ENCODE peak calls at places on chromosomes 16 and 17, in four cellular contexts. One of them, this sample, is unnamed. For H3K4me1, the result is how much of the 10 kb centered on the place peaks cover.

GRCh38 chr16:21104124-21104860 is 46.4 kb downstream of the DNAH3 start:
- DNase-seq in thoracic aorta: no peak
- DNase-seq in uterus: no peak
- DNase-seq in A549: no peak
- DNase-seq in this sample: no peak

GRCh38 chr16:1330260-1330914 is 3.1 kb upstream of the BAIAP3 start:
- DNase-seq in uterus: no peak
- DNase-seq in thoracic aorta: no peak
- DNase-seq in A549: no peak
- DNase-seq in this sample: no peak

GRCh38 chr17:2075336-2076056 is 20.6 kb downstream of the HIC1 start:
- DNase-seq in uterus: peak
- DNase-seq in A549: no peak
- DNase-seq in thoracic aorta: no peak
- DNase-seq in this sample: no peak

GRCh38 chr16:19717781-19718623 is at the start of the genes IQCK and KNOP1:
- DNase-seq in thoracic aorta: peak
- DNase-seq in A549: peak
- DNase-seq in uterus: peak
- DNase-seq in this sample: peak

GRCh38 chr16:88005148-88005547 is 53.9 kb downstream of the BANP start:
- DNase-seq in thoracic aorta: no peak
- DNase-seq in uterus: no peak
- DNase-seq in A549: no peak
- DNase-seq in this sample: no peak

GRCh38 chr17:81049372-81049911 is 14.5 kb downstream of the BAIAP2 start:
- DNase-seq in thoracic aorta: no peak
- DNase-seq in A549: no peak
- DNase-seq in uterus: no peak
- DNase-seq in this sample: no peak

GRCh38 chr17:76593964-76594363 is 8.3 kb upstream of the ST6GALNAC2 start:
- DNase-seq in A549: no peak
- DNase-seq in uterus: no peak
- DNase-seq in thoracic aorta: no peak
- DNase-seq in this sample: no peak

GRCh38 chr16:55411231-55411630 is 67.8 kb upstream of the MMP2 start:
- DNase-seq in A549: no peak
- DNase-seq in thoracic aorta: no peak
- DNase-seq in uterus: no peak
- DNase-seq in this sample: no peak

GRCh38 chr17:41071606-41072375 is 6.1 kb upstream of the KRTAP2-4 start:
- DNase-seq in A549: no peak
- DNase-seq in uterus: no peak
- DNase-seq in thoracic aorta: no peak
- DNase-seq in this sample: no peak

GRCh38 chr16:53056528-53056881 is 1.7 kb downstream of the CHD9 start:
- DNase-seq in uterus: no peak
- DNase-seq in thoracic aorta: no peak
- DNase-seq in A549: no peak
- DNase-seq in this sample: no peak

GRCh38 chr17:66667491-66668030 is 167.4 kb upstream of the CACNG5 start:
- DNase-seq in thoracic aorta: no peak
- DNase-seq in A549: no peak
- DNase-seq in uterus: no peak
- DNase-seq in this sample: no peak

GRCh38 chr16:67528870-67529638 is 425 bp downstream of the RIPOR1 start:
- DNase-seq in thoracic aorta: no peak
- DNase-seq in uterus: peak
- DNase-seq in A549: peak
- DNase-seq in this sample: peak

DNA sequence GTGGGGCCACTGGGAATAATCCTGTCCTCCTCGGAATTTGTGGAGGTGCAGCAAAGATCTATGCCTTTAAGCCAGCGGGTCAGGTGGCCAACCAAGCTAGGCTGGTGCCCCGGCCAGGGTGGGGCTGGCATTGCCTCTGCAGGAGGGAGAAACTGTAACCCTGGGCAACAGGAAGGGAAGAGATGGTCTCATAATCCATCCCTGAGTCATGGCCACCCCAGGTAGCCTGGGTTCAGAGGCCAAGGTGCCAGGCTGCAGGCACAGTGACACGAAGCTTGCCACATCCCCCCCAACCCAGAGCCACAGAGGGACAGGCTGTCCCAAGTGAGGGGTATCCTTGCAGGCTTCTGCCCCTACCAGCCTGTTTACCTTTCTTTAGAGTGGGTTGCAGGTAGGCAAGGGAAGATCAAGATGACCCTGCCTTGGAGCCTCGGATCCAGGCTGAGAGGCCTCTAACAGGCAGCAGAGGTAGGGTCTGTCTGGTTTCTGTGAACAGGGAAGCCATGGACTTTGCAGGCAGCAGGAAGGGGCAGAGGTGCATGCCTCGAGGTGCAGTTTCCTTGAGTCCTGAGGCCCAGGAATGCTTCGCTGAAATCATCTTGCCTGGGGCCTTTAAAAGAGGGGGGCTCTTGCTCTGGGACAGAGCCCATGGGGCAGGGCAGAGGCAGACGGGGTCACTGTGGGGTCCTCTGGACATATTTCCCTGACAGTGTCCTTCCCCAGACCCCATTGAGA is 4.0 kb downstream of the LASP1 start:
- DNase-seq in uterus: no peak
- DNase-seq in thoracic aorta: no peak
- DNase-seq in A549: peak
- DNase-seq in this sample: peak
- H3K4me1 ChIP-seq in uterus: under half
- H3K4me1 ChIP-seq in thoracic aorta: half or more
- H3K4me1 ChIP-seq in A549: half or more
- H3K4me1 ChIP-seq in this sample: half or more

GRCh38 chr17:45719335-45720071 is 64.6 kb upstream of the CRHR1 start:
- DNase-seq in uterus: no peak
- DNase-seq in A549: peak
- DNase-seq in thoracic aorta: no peak
- DNase-seq in this sample: no peak

GRCh38 chr17:45718791-45719190 is 65.3 kb upstream of the CRHR1 start:
- DNase-seq in A549: no peak
- DNase-seq in uterus: no peak
- DNase-seq in thoracic aorta: no peak
- DNase-seq in this sample: no peak

GRCh38 chr17:45720386-45720785 is 63.7 kb upstream of the CRHR1 start:
- DNase-seq in A549: no peak
- DNase-seq in thoracic aorta: no peak
- DNase-seq in uterus: no peak
- DNase-seq in this sample: no peak

GRCh38 chr17:45722161-45722560 is 62.0 kb upstream of the CRHR1 start:
- DNase-seq in uterus: no peak
- DNase-seq in A549: peak
- DNase-seq in thoracic aorta: no peak
- DNase-seq in this sample: no peak
- TF ChIP-seq CTCF in uterus: no peak
- TF ChIP-seq CTCF in A549: peak
- TF ChIP-seq CTCF in thoracic aorta: no peak
- TF ChIP-seq CTCF in this sample: no peak

GRCh38 chr17:49361129-49361901 is 735 bp downstream of the ZNF652 start:
- DNase-seq in A549: peak
- DNase-seq in uterus: peak
- DNase-seq in thoracic aorta: no peak
- DNase-seq in this sample: peak
- H3K4me1 ChIP-seq in A549: under half
- H3K4me1 ChIP-seq in uterus: under half
- H3K4me1 ChIP-seq in thoracic aorta: under half
- H3K4me1 ChIP-seq in this sample: under half

GRCh38 chr16:85357323-85357722 is 245.1 kb upstream of the CIBAR2 start:
- DNase-seq in A549: no peak
- DNase-seq in uterus: no peak
- DNase-seq in thoracic aorta: no peak
- DNase-seq in this sample: no peak
- TF ChIP-seq CTCF in A549: no peak
- TF ChIP-seq CTCF in uterus: no peak
- TF ChIP-seq CTCF in thoracic aorta: no peak
- TF ChIP-seq CTCF in this sample: no peak

DNA sequence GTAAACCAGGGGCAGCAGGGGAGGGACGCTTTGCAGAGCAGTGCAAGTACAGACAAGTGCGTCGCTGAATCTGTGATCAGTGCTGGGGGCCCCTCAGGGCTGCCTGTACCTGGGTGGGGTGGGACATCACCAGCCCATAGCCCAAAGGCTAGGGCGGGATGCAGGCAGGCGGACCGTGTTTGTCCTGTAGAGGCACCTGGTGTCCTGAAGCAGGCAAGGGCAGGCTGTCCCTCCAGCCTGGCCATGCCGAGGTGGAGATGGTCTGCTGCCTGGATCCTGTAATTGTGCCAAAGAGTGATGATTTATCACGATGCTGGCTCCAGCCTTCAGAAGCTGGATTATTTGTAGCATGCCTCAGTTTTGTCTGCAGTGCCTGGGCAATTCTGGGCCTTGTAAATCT is 137.9 kb upstream of the GSE1 start:
- DNase-seq in uterus: no peak
- DNase-seq in A549: no peak
- DNase-seq in thoracic aorta: no peak
- DNase-seq in this sample: no peak
- H3K4me1 ChIP-seq in uterus: under half
- H3K4me1 ChIP-seq in A549: under half
- H3K4me1 ChIP-seq in thoracic aorta: under half
- H3K4me1 ChIP-seq in this sample: under half

GRCh38 chr17:65058151-65058550 is 1.6 kb upstream of the GNA13 start:
- DNase-seq in uterus: no peak
- DNase-seq in A549: no peak
- DNase-seq in thoracic aorta: no peak
- DNase-seq in this sample: no peak

GRCh38 chr17:65055280-65055707 is 1.2 kb downstream of the GNA13 start:
- DNase-seq in thoracic aorta: no peak
- DNase-seq in A549: no peak
- DNase-seq in uterus: no peak
- DNase-seq in this sample: peak

GRCh38 chr17:65054602-65055001 is 1.9 kb downstream of the GNA13 start:
- DNase-seq in A549: no peak
- DNase-seq in thoracic aorta: no peak
- DNase-seq in uterus: no peak
- DNase-seq in this sample: no peak

GRCh38 chr17:65057520-65058075 is 1.1 kb upstream of the GNA13 start:
- DNase-seq in A549: no peak
- DNase-seq in thoracic aorta: no peak
- DNase-seq in uterus: peak
- DNase-seq in this sample: no peak

DNA sequence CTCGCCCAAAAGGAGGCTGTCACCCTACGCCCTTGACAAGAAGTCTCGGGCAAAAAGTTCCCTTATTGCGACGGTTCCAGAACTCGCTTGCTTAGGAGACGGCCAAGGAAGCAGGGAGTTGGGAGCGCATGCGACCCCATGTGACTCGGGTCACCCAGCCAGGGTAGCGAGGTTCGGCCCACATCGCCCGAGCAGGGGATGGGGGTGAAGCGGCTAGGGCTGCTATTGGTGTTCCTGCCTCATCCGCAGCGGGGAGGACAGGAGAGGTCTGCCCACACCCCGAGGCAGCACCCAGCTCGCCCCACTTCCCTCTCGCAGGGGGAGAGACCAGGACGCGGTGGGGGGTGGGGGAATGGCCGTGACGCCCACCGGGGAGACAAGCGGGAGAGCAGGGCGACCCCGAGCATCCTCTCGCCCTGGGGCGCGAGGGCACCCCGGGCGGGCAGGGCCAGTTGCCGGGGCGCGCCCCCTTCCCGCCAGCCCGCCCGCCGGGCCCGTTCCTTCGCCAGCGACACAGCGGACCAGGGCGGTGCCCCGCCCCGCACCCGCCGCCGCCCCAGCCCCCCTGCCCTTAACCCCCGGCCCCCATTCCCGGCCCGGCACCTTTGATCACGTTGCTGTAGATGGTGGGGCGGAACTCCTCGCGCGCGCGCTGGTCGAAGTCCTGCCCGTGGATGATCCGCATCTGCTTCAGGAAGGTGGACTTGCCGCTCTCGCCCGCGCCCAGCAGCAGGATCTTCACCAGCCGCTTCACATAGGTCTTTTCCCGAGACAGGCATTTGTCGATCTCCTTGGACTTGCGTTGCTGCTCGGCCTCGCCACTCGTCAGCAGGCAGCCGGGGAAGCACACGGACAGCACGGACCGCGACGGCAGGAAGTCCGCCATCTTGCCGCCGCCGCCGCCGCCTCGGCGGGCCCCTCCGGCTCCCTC is 567 bp downstream of the GNA13 start:
- DNase-seq in A549: peak
- DNase-seq in thoracic aorta: peak
- DNase-seq in uterus: peak
- DNase-seq in this sample: peak
- TF ChIP-seq CTCF in A549: no peak
- TF ChIP-seq CTCF in thoracic aorta: no peak
- TF ChIP-seq CTCF in uterus: no peak
- TF ChIP-seq CTCF in this sample: no peak

GRCh38 chr16:73040136-73040535 is 7.8 kb downstream of the ZFHX3 start:
- DNase-seq in A549: no peak
- DNase-seq in thoracic aorta: no peak
- DNase-seq in uterus: no peak
- DNase-seq in this sample: no peak
- H3K4me1 ChIP-seq in A549: half or more
- H3K4me1 ChIP-seq in thoracic aorta: half or more
- H3K4me1 ChIP-seq in uterus: under half
- H3K4me1 ChIP-seq in this sample: under half

GRCh38 chr16:10122546-10122945 is 59.7 kb downstream of the GRIN2A start:
- DNase-seq in thoracic aorta: no peak
- DNase-seq in uterus: no peak
- DNase-seq in A549: peak
- DNase-seq in this sample: no peak
- TF ChIP-seq CTCF in thoracic aorta: peak
- TF ChIP-seq CTCF in uterus: no peak
- TF ChIP-seq CTCF in A549: peak
- TF ChIP-seq CTCF in this sample: no peak